ENCODE peak calls at places on chromosome 9, in six cellular contexts. P, Z, R, Q, U and H are unnamed samples. For H3K36me3, the result is how much of the 10 kb centered on the place peaks cover.

GRCh38 chr9:89497181-89497963 is 541 bp downstream of the SEMA4D start:
- DNase-seq in P (no peak), Z (peak), R (peak), Q (no peak), U (peak), H (no peak)

GRCh38 chr9:127280880-127281660 is 16.5 kb downstream of the GARNL3 start:
- DNase-seq in P (no peak), Z (peak), R (peak), Q (no peak), U (no peak), H (no peak)

GRCh38 chr9:21252727-21253547 is 13.1 kb upstream of the IFNA14 start:
- DNase-seq in P (peak), Z (no peak), R (peak), Q (no peak), U (peak), H (no peak)

GRCh38 chr9:96884443-96884842 is 30.1 kb upstream of the ZNF782 start:
- DNase-seq in P (no peak), Z (no peak), R (no peak), Q (peak), U (no peak), H (no peak)

GRCh38 chr9:74361508-74361907 is 135.6 kb upstream of the RORB start:
- DNase-seq in P (no peak), Z (no peak), R (no peak), Q (no peak), U (no peak), H (no peak)

GRCh38 chr9:89999534-90000370 is 394.9 kb downstream of the GADD45G start:
- DNase-seq in P (peak), Z (peak), R (peak), Q (peak), U (peak), H (peak)

GRCh38 chr9:34809504-34810186 is 99.7 kb upstream of the CCL21 start:
- DNase-seq in P (no peak), Z (peak), R (peak), Q (peak), U (peak), H (no peak)

GRCh38 chr9:93697352-93698139 is 121.2 kb downstream of the PHF2 start:
- DNase-seq in P (no peak), Z (no peak), R (no peak), Q (no peak), U (no peak), H (no peak)

GRCh38 chr9:80797841-80798688 is 891.3 kb downstream of the TLE1 start:
- DNase-seq in P (peak), Z (no peak), R (peak), Q (no peak), U (no peak), H (peak)

DNA sequence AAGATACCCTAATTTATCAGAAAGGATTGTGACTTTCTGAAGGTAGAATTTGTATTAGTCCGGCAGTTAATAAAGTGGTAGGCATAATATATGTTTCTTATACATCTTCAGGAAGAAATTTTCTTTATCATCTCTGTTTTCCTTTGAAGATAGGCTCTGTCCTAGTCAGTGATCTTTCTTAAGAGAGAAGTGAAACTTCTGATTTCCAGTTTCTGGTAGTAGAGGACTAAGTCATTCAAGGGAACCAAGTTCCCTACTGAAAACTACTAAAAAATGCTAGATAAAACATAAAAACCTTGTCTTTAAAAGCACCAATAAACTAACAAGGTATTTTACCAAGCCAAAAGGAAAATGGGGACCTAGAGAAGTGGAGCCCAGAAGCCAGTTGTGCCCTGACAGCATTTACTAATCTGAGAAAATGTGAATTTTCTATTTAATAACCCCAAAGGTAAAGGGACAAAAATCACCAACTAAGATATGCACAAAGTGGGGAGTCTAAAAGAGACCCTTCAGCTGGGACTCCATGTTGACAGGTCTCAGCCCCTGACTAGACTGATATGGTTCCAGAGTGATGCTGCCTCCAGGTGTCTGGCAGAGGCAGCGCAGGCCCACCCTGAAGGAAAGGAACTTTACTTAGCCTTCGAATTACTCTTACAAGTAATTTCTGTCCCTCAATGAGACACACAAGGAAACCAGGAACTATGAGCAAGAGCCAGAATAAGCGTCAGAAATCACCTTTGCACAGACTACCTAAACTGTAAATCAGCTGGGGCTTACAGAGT is 72.7 kb downstream of the FAM78A start:
- DNase-seq in P (no peak), Z (no peak), R (no peak), Q (no peak), U (peak), H (no peak)
- TF ChIP-seq CTCF in P (peak), Z (no peak), R (peak), Q (no peak), U (peak), H (peak)

DNA sequence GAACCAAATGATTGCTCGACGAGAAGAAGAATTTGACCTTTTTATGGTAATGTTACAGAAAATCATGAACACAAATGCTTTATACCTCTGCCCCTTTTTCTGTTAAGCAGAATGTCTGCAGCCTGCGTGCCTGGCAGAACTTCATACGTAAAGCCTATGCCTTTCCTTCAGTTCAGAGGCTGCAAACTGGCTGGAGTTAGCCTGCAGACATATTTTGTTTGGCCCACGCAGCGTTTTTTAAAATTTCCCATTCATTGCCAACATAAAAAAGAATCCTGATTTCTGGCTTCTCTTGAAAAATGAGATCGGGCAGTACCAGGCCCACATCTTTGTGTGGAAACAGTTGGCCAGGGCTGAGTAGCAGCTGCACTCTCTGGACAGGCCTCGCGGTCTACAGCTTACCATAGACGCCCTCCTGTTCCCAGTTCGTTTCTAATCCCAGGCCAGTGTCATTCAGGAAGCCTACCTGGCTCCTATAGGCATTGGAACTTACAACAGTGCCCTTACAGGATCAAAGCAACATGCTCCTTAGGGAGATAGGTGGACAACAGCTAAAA is 104.4 kb downstream of the SMARCA2 start:
- DNase-seq in P (no peak), Z (no peak), R (no peak), Q (no peak), U (no peak), H (no peak)
- H3K4me3 ChIP-seq in P (no peak), Z (no peak), R (no peak), Q (no peak), U (no peak), H (no peak)

GRCh38 chr9:87707805-87708500 is 18.0 kb upstream of the CTSL start:
- DNase-seq in P (no peak), Z (no peak), R (no peak), Q (no peak), U (no peak), H (no peak)

GRCh38 chr9:87704342-87704741 is 21.6 kb upstream of the CTSL start:
- DNase-seq in P (no peak), Z (no peak), R (no peak), Q (no peak), U (no peak), H (no peak)

GRCh38 chr9:87703636-87704276 is 22.2 kb upstream of the CTSL start:
- DNase-seq in P (no peak), Z (peak), R (no peak), Q (no peak), U (no peak), H (no peak)

GRCh38 chr9:87708989-87709706 is 16.8 kb upstream of the CTSL start:
- DNase-seq in P (no peak), Z (no peak), R (no peak), Q (no peak), U (no peak), H (no peak)

GRCh38 chr9:87706066-87706739 is 19.7 kb upstream of the CTSL start:
- DNase-seq in P (no peak), Z (no peak), R (no peak), Q (no peak), U (no peak), H (no peak)
- H3K36me3 ChIP-seq in P (under half), Z (under half), R (under half), Q (under half), U (under half), H (under half)

GRCh38 chr9:114082017-114082735 is 4.1 kb upstream of the AMBP start:
- DNase-seq in P (peak), Z (peak), R (peak), Q (peak), U (peak), H (peak)

GRCh38 chr9:114078781-114079156 is 669 bp upstream of the AMBP start:
- DNase-seq in P (no peak), Z (no peak), R (no peak), Q (no peak), U (no peak), H (no peak)

GRCh38 chr9:114080773-114081440 is 2.8 kb upstream of the AMBP start:
- DNase-seq in P (no peak), Z (peak), R (no peak), Q (no peak), U (no peak), H (no peak)

GRCh38 chr9:114081441-114082016 is 3.4 kb upstream of the AMBP start:
- DNase-seq in P (no peak), Z (no peak), R (no peak), Q (no peak), U (no peak), H (no peak)

DNA sequence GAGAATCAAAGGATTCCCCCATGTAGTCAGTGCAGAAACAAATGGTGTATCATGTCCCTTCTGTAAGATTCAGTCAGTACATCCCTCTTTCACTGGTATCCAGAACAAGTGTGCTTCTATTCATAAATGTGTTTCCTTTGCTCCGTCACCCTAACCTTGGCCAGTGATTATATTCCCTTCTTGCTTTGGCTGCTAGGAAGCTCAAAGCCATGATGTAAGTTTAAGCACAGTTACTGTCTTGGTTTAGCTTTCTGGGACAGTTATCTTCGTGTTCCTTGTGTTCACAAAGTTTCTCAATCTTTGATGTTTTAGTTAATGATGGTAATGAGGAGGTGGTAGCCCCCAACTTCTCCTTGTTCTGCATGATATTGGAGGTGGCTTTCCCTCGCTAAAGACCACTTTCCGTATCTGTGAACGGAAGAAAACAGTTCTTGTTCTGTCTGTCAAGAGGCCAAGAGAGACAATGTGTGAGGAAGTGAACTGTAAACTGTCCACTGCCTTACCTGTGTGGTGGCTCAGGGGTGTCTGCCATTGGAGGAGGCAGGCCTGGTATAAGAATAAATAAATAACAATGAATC is 2.2 kb upstream of the AMBP start:
- DNase-seq in P (no peak), Z (no peak), R (no peak), Q (no peak), U (no peak), H (no peak)
- TF ChIP-seq CTCF in P (no peak), Z (no peak), R (no peak), Q (no peak), U (no peak), H (no peak)